ENCODE peak calls at places on chromosome 2, in six cellular contexts. B is stimulated activated CD8-positive, alpha-beta memory T cell treated with anti-CD3 and anti-CD28 coated beads, Interleukin-4, amount 100 ng/mL, for 24 hours; G is adrenal gland; U is HT-29; P is AG10803; L is AG04450. E is an unnamed sample.

GRCh38 chr2:23042176-23042909 is 342.6 kb upstream of the KLHL29 start:
- DNase-seq in P (no peak), B (no peak), G (no peak), U (no peak), L (no peak), E (no peak)

GRCh38 chr2:179963626-179964025 is 43.5 kb downstream of the CWC22 start:
- DNase-seq in B (no peak), P (peak; percentile 48), G (no peak), L (peak; percentile 16), U (no peak), E (peak; percentile 4)

GRCh38 chr2:191245869-191246531 is 796 bp downstream of the MYO1B start:
- DNase-seq in P (peak; percentile 65), B (peak; percentile 6), U (no peak), L (no peak), G (peak; percentile 63), E (peak; percentile 32)

GRCh38 chr2:869357-869871 is 81.2 kb upstream of the SNTG2 start:
- DNase-seq in L (no peak), B (no peak), U (no peak), P (no peak), G (no peak), E (no peak)

GRCh38 chr2:26942543-26943295 is 27.7 kb upstream of the MAPRE3 start:
- DNase-seq in U (peak; percentile 62), G (peak; percentile 89), L (no peak), P (peak; percentile 41), B (peak; percentile 52), E (peak; percentile 33)

GRCh38 chr2:175922160-175922559 is 79.9 kb downstream of the LNPK start:
- DNase-seq in U (no peak), P (no peak), G (no peak), L (no peak), B (no peak), E (no peak)

GRCh38 chr2:64692401-64692800 is 38.7 kb upstream of the SERTAD2 start:
- DNase-seq in G (no peak), B (no peak), P (peak; percentile 24), L (no peak), U (no peak), E (no peak)

GRCh38 chr2:170155723-170156253 is 22.2 kb upstream of the MYO3B start:
- DNase-seq in P (peak; percentile 36), B (no peak), L (no peak), G (no peak), U (no peak), E (peak; percentile 63)